ENCODE peak calls at places on chromosomes 11 and 22, in seven cellular contexts. One of them, this sample, is unnamed.

GRCh38 chr11:112270551-112271180 is 10.0 kb upstream of the PLET1 start:
- DNase-seq in NCI-H460: no peak
- DNase-seq in islet precursor cell: peak; percentile 64
- DNase-seq in naive thymus-derived CD8-positive, alpha-beta T cell: no peak
- DNase-seq in lower lobe of right lung: no peak
- DNase-seq in amniotic epithelial cell: no peak
- DNase-seq in HTR-8/SVneo: no peak
- DNase-seq in this sample: no peak

GRCh38 chr11:130945945-130946344 is 29.7 kb upstream of the SNX19 start:
- DNase-seq in NCI-H460: no peak
- DNase-seq in islet precursor cell: peak; percentile 60
- DNase-seq in naive thymus-derived CD8-positive, alpha-beta T cell: no peak
- DNase-seq in lower lobe of right lung: no peak
- DNase-seq in amniotic epithelial cell: peak; percentile 22
- DNase-seq in HTR-8/SVneo: no peak
- DNase-seq in this sample: no peak

GRCh38 chr22:30205281-30206115 is 41.1 kb downstream of the LIF start:
- DNase-seq in NCI-H460: peak; percentile 97
- DNase-seq in islet precursor cell: peak; percentile 62
- DNase-seq in naive thymus-derived CD8-positive, alpha-beta T cell: no peak
- DNase-seq in lower lobe of right lung: no peak
- DNase-seq in amniotic epithelial cell: peak; percentile 91
- DNase-seq in HTR-8/SVneo: peak; percentile 71
- DNase-seq in this sample: peak; percentile 74

GRCh38 chr11:46914363-46914762 is 4.0 kb downstream of the LRP4 start:
- DNase-seq in NCI-H460: no peak
- DNase-seq in islet precursor cell: peak; percentile 93
- DNase-seq in naive thymus-derived CD8-positive, alpha-beta T cell: no peak
- DNase-seq in lower lobe of right lung: no peak
- DNase-seq in amniotic epithelial cell: no peak
- DNase-seq in HTR-8/SVneo: no peak
- DNase-seq in this sample: no peak

GRCh38 chr11:132486060-132486459 is 1046.2 kb downstream of the OPCML start:
- DNase-seq in NCI-H460: no peak
- DNase-seq in islet precursor cell: no peak
- DNase-seq in naive thymus-derived CD8-positive, alpha-beta T cell: no peak
- DNase-seq in lower lobe of right lung: no peak
- DNase-seq in amniotic epithelial cell: no peak
- DNase-seq in HTR-8/SVneo: no peak
- DNase-seq in this sample: no peak

GRCh38 chr22:45497268-45497667 is 5.4 kb upstream of the FBLN1 start:
- DNase-seq in NCI-H460: no peak
- DNase-seq in islet precursor cell: no peak
- DNase-seq in naive thymus-derived CD8-positive, alpha-beta T cell: no peak
- DNase-seq in lower lobe of right lung: no peak
- DNase-seq in amniotic epithelial cell: no peak
- DNase-seq in HTR-8/SVneo: no peak
- DNase-seq in this sample: no peak

GRCh38 chr11:57131080-57131790 is 50.5 kb upstream of the LRRC55 start:
- DNase-seq in NCI-H460: no peak
- DNase-seq in islet precursor cell: peak; percentile 79
- DNase-seq in naive thymus-derived CD8-positive, alpha-beta T cell: no peak
- DNase-seq in lower lobe of right lung: no peak
- DNase-seq in amniotic epithelial cell: peak; percentile 25
- DNase-seq in HTR-8/SVneo: no peak
- DNase-seq in this sample: no peak

GRCh38 chr11:87926250-87926970 is 248.8 kb downstream of the RAB38 start:
- DNase-seq in NCI-H460: no peak
- DNase-seq in islet precursor cell: peak; percentile 93
- DNase-seq in naive thymus-derived CD8-positive, alpha-beta T cell: no peak
- DNase-seq in lower lobe of right lung: no peak
- DNase-seq in amniotic epithelial cell: peak; percentile 89
- DNase-seq in HTR-8/SVneo: peak; percentile 41
- DNase-seq in this sample: no peak